ENCODE peak calls at places on chromosome 9, in eight cellular contexts. C is stomach, W is spleen, X is A549, Q is coronary artery, J is WTC11, D is progenitor cell of endocrine pancreas, V is hepatocyte. N is an unnamed sample.

GRCh38 chr9:133767625-133768024 is 29.5 kb upstream of the SARDH start:
- DNase-seq in J (no peak), V (no peak), D (no peak), W (peak; percentile 39), Q (peak; percentile 46), X (no peak), C (peak; percentile 7), N (no peak)

GRCh38 chr9:134066923-134067851 is 639 bp downstream of the BRD3 start:
- DNase-seq in W (peak; percentile 89), J (no peak), C (peak; percentile 34), X (peak; percentile 39), Q (peak; percentile 75), V (peak; percentile 68), D (peak; percentile 32), N (peak; percentile 19)

GRCh38 chr9:134333234-134333873 is 7.1 kb downstream of the RXRA start:
- DNase-seq in W (no peak), J (no peak), C (peak; percentile 75), D (no peak), X (no peak), V (peak; percentile 88), Q (no peak), N (peak; percentile 28)

GRCh38 chr9:113524460-113524859 is 60.9 kb downstream of the RGS3 start:
- DNase-seq in J (no peak), V (no peak), Q (no peak), X (no peak), D (no peak), C (peak; percentile 42), W (peak; percentile 67), N (no peak)

GRCh38 chr9:116075191-116075590 is 78.4 kb upstream of the PAPPA start:
- DNase-seq in Q (no peak), C (no peak), D (no peak), W (no peak), J (no peak), V (no peak), X (peak; percentile 38), N (peak; percentile 82)

GRCh38 chr9:37386988-37387387 is 35.5 kb upstream of the GRHPR start:
- DNase-seq in W (no peak), V (no peak), Q (no peak), J (no peak), X (no peak), D (no peak), C (no peak), N (no peak)

GRCh38 chr9:110427497-110428104 is 89.9 kb upstream of the TXNDC8 start:
- DNase-seq in W (no peak), C (peak; percentile 55), V (peak; percentile 69), D (no peak), J (peak; percentile 77), Q (no peak), X (peak; percentile 60), N (peak; percentile 32)

GRCh38 chr9:92141144-92142129 is 26.2 kb upstream of the SPTLC1 start:
- DNase-seq in V (peak; percentile 80), C (peak; percentile 45), J (peak; percentile 59), W (no peak), X (no peak), D (peak; percentile 52), Q (no peak), N (peak; percentile 33)

GRCh38 chr9:130728721-130729120 is 35.1 kb downstream of the EXOSC2 start:
- DNase-seq in D (no peak), X (no peak), Q (no peak), W (no peak), J (no peak), C (no peak), V (no peak), N (peak; percentile 44)

GRCh38 chr9:92564479-92564878 is 28.7 kb upstream of the ECM2 start:
- DNase-seq in W (no peak), C (no peak), D (no peak), J (no peak), Q (no peak), X (no peak), V (no peak), N (peak; percentile 70)

GRCh38 chr9:133513214-133514088 is 11.3 kb downstream of the MYMK start:
- DNase-seq in D (no peak), V (no peak), Q (no peak), J (no peak), C (no peak), X (no peak), W (no peak), N (peak; percentile 30)

GRCh38 chr9:27924502-27924901 is 351.2 kb upstream of the C9orf72 start:
- DNase-seq in Q (no peak), V (no peak), W (no peak), C (no peak), J (no peak), X (no peak), D (no peak), N (no peak)

GRCh38 chr9:2017459-2018161 is 2.5 kb downstream of the SMARCA2 start:
- DNase-seq in D (peak; percentile 37), W (peak; percentile 98), C (peak; percentile 80), V (peak; percentile 82), X (peak; percentile 76), J (peak; percentile 70), Q (peak; percentile 87), N (peak; percentile 79)

GRCh38 chr9:92576175-92576574 is 40.4 kb upstream of the ECM2 start:
- DNase-seq in J (no peak), W (no peak), D (no peak), X (no peak), Q (no peak), V (no peak), C (no peak), N (no peak)

GRCh38 chr9:76459691-76460635 is 981 bp downstream of the GCNT1 start:
- DNase-seq in C (peak; percentile 58), J (peak; percentile 46), X (peak; percentile 29), W (peak; percentile 84), Q (no peak), V (peak; percentile 60), D (peak; percentile 23), N (peak; percentile 69)

GRCh38 chr9:127109212-127109711 is 13.2 kb downstream of the ANGPTL2 start:
- DNase-seq in X (peak; percentile 23), C (no peak), V (no peak), J (no peak), W (no peak), D (no peak), Q (no peak), N (no peak)

GRCh38 chr9:97468658-97469448 is 32.6 kb upstream of the TMOD1 start:
- DNase-seq in V (peak; percentile 72), D (peak; percentile 52), W (no peak), Q (peak; percentile 92), X (peak; percentile 46), C (peak; percentile 84), J (peak; percentile 77), N (peak; percentile 76)

GRCh38 chr9:97474373-97474925 is 27.0 kb upstream of the TMOD1 start:
- DNase-seq in V (no peak), Q (no peak), D (no peak), C (no peak), W (no peak), J (no peak), X (no peak), N (no peak)

GRCh38 chr9:97475079-97475478 is 26.4 kb upstream of the TMOD1 start:
- DNase-seq in D (no peak), J (no peak), C (no peak), X (no peak), W (no peak), Q (no peak), V (peak; percentile 12), N (no peak)

GRCh38 chr9:97473717-97474116 is 27.7 kb upstream of the TMOD1 start:
- DNase-seq in V (no peak), W (no peak), C (no peak), D (no peak), X (no peak), J (no peak), Q (no peak), N (no peak)

DNA sequence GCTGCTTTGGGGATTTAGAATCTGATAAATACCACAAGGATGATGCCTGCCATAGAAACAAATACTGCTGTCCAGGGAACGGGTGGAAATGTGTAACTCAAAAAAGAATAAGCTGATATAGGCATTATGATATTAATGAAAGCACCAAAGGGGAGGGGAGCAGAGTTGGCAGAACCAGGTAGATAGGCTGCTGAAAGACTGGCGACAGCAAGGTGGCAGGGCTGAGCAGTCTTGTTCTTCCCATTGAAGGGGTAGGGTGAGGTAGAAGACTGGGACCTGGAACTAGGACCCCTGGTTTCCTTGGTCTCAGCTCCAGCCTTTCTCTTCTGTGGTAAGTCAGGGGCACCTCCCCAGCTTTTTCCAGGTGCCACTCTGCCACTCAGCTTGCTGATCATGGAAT is 31.4 kb upstream of the TMOD1 start:
- DNase-seq in X (peak; percentile 14), W (no peak), D (no peak), J (peak; percentile 43), Q (no peak), V (no peak), C (no peak), N (no peak)
- TF ChIP-seq CTCF in X (no peak), W (no peak), D (peak; percentile 19), J (no peak), Q (no peak), V (no peak), C (no peak), N (no peak)

DNA sequence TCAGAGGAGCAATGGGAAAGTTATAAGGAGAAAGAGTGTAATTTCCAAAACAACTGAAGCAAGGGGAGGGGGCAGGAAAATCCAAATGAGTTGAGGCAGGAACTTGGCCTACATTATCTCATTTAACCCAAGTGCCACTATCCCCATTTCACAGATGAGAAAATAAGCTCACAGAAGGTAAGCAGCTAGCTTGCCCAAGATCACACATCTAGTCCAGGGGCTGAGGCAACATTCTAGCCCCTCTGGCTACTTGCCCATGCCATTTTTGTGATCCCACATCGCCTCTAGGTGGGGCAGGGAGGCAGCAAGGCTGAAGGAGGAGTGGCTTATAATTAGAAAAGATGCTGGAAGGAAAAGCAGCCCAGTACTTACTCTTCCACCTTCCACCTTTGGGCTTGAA is 2.6 kb upstream of the PSIP1 start:
- DNase-seq in J (peak; percentile 64), D (no peak), X (peak; percentile 53), Q (no peak), C (no peak), W (no peak), V (no peak), N (no peak)
- TF ChIP-seq CTCF in J (no peak), D (peak; percentile 12), X (no peak), Q (no peak), C (no peak), W (no peak), V (no peak), N (peak; percentile 14)

DNA sequence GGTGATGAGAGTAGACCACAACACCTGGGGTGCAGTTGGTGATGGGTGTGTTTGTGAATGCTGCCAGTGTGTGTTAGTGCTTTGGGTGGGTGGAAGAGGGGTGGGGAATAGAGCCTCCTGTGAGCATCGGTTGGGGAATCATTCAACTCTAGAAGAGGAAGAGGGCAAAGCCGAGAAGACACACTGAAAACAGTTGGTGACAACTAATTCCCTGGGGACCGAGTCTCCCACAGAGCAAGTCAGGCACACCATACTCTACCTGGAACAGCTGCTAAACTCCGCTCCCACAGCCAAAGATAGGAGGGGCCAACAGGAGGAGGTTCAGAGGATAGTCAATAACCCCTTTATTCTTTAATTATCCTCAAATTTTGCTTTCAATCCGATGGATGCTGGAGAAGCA is 1.6 kb upstream of the ARHGEF39 start:
- DNase-seq in C (no peak), X (no peak), D (no peak), V (no peak), W (no peak), J (no peak), Q (no peak), N (no peak)
- TF ChIP-seq CTCF in C (no peak), X (no peak), D (no peak), V (no peak), W (no peak), J (no peak), Q (no peak), N (no peak)

DNA sequence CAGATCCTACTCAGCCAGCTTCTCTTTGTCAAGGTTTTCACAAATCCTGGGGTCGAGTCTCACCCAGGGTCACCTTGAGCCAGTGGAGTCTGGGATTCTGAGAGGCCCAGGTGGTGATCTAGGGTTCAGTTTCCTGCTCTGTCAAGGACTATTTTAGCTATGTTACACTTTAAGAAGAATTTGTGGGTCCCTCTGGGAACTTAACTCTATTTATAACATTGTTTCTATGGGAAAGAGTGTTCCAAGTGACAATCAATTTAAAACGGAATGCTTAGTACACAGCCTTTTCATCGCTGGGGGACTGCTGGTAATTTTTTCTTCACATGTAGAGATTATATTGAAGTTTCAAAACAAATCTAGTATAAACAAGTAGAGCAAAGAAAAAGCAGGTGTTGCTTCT is 26.9 kb upstream of the TMEM252 start:
- DNase-seq in D (no peak), J (no peak), W (no peak), Q (no peak), C (no peak), V (no peak), X (no peak), N (no peak)
- TF ChIP-seq CTCF in D (no peak), J (no peak), W (no peak), Q (no peak), C (no peak), V (no peak), X (no peak), N (no peak)